ENCODE peak calls at places on chromosome X, in seven cellular contexts. One of them, this sample, is unnamed.

GRCh38 chrX:39816871-39817731 is 280.7 kb downstream of the BCOR start:
- DNase-seq in transverse colon: no peak
- DNase-seq in stomach: no peak
- DNase-seq in heart left ventricle: no peak
- DNase-seq in adrenal gland: no peak
- DNase-seq in A549: no peak
- DNase-seq in gastrocnemius medialis: no peak
- DNase-seq in this sample: no peak

GRCh38 chrX:78377186-78377585 is 49.8 kb upstream of the CYSLTR1 start:
- DNase-seq in transverse colon: no peak
- DNase-seq in stomach: no peak
- DNase-seq in heart left ventricle: no peak
- DNase-seq in adrenal gland: no peak
- DNase-seq in A549: no peak
- DNase-seq in gastrocnemius medialis: no peak
- DNase-seq in this sample: no peak

GRCh38 chrX:111447298-111447697 is 35.3 kb upstream of the DCX start:
- DNase-seq in transverse colon: no peak
- DNase-seq in stomach: no peak
- DNase-seq in heart left ventricle: peak; percentile 4
- DNase-seq in adrenal gland: no peak
- DNase-seq in A549: no peak
- DNase-seq in gastrocnemius medialis: no peak
- DNase-seq in this sample: no peak

GRCh38 chrX:150919401-150919800 is 20.9 kb upstream of the CD99L2 start:
- DNase-seq in transverse colon: no peak
- DNase-seq in stomach: no peak
- DNase-seq in heart left ventricle: no peak
- DNase-seq in adrenal gland: no peak
- DNase-seq in A549: no peak
- DNase-seq in gastrocnemius medialis: no peak
- DNase-seq in this sample: no peak

GRCh38 chrX:113048480-113048879 is 207.8 kb upstream of the AMOT start:
- DNase-seq in transverse colon: no peak
- DNase-seq in stomach: no peak
- DNase-seq in heart left ventricle: no peak
- DNase-seq in adrenal gland: no peak
- DNase-seq in A549: no peak
- DNase-seq in gastrocnemius medialis: no peak
- DNase-seq in this sample: no peak

GRCh38 chrX:13029831-13030771 is 14.3 kb downstream of the FAM9C start:
- DNase-seq in transverse colon: peak; percentile 64
- DNase-seq in stomach: no peak
- DNase-seq in heart left ventricle: no peak
- DNase-seq in adrenal gland: no peak
- DNase-seq in A549: no peak
- DNase-seq in gastrocnemius medialis: no peak
- DNase-seq in this sample: no peak

GRCh38 chrX:13094780-13095425 is 50.5 kb upstream of the FAM9C start:
- DNase-seq in transverse colon: no peak
- DNase-seq in stomach: no peak
- DNase-seq in heart left ventricle: no peak
- DNase-seq in adrenal gland: no peak
- DNase-seq in A549: no peak
- DNase-seq in gastrocnemius medialis: no peak
- DNase-seq in this sample: no peak

GRCh38 chrX:84339507-84340364 is 151.7 kb upstream of the RPS6KA6 start:
- DNase-seq in transverse colon: no peak
- DNase-seq in stomach: no peak
- DNase-seq in heart left ventricle: no peak
- DNase-seq in adrenal gland: no peak
- DNase-seq in A549: peak; percentile 1
- DNase-seq in gastrocnemius medialis: no peak
- DNase-seq in this sample: no peak

GRCh38 chrX:12961191-12961718 is 13.7 kb upstream of the TMSB4X start:
- DNase-seq in transverse colon: no peak
- DNase-seq in stomach: no peak
- DNase-seq in heart left ventricle: no peak
- DNase-seq in adrenal gland: no peak
- DNase-seq in A549: no peak
- DNase-seq in gastrocnemius medialis: no peak
- DNase-seq in this sample: no peak

DNA sequence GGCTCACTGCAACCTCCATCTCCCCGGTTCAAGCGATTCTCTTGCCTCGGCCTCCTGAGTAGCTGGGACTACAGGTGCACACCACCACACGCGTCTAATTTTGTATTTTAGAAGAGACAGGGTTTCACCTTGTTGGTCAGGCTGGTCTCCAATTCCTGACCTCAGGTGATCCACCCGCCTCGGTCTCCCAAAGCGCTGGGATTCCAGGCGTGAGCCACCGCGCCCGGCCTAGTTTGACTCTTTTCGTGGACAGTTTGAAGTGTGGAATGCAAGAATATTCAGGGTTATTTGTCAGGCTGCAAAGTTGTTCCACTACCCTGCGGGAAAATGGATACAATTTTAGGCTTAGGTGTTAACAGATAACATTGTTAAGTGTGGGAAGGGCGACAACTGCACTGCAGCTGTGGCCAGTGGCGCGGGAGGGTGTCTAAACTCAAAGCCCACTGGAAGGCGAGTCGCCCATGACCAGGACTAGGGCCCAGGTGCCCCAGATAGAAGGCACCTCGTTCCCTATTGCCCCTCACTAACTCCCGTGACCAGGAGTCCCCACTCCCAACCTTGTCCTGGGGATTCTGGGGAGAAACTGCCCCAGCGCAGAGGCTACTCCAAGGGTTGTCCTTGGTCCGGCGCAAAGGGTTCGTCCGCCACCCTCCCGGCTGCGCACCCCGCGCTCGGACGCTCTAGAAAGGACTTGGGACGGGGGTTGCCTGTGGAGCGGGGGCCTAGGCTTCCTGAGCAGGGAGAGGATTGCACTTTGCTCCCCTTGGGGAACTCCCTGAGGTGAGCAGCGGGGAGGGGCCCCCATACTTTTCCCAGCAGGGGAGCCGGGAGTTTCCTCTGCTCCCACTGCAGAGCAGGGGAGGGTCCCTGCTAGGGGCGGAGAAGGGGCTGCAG is 1.1 kb upstream of the CD99 start:
- DNase-seq in transverse colon: peak; percentile 81
- DNase-seq in stomach: no peak
- DNase-seq in heart left ventricle: no peak
- DNase-seq in adrenal gland: no peak
- DNase-seq in A549: no peak
- DNase-seq in gastrocnemius medialis: no peak
- DNase-seq in this sample: no peak
- TF ChIP-seq POLR2A in transverse colon: peak; percentile 58
- TF ChIP-seq POLR2A in stomach: no peak
- TF ChIP-seq POLR2A in heart left ventricle: no peak
- TF ChIP-seq POLR2A in adrenal gland: no peak
- TF ChIP-seq POLR2A in A549: no peak
- TF ChIP-seq POLR2A in gastrocnemius medialis: no peak
- TF ChIP-seq POLR2A in this sample: no peak

GRCh38 chrX:41333744-41333993 is 293 bp upstream of the DDX3X start:
- DNase-seq in transverse colon: no peak
- DNase-seq in stomach: no peak
- DNase-seq in heart left ventricle: no peak
- DNase-seq in adrenal gland: peak; percentile 86
- DNase-seq in A549: peak; percentile 64
- DNase-seq in gastrocnemius medialis: no peak
- DNase-seq in this sample: peak; percentile 52

GRCh38 chrX:41332408-41332987 is 1.5 kb upstream of the DDX3X start:
- DNase-seq in transverse colon: peak; percentile 55
- DNase-seq in stomach: peak; percentile 53
- DNase-seq in heart left ventricle: no peak
- DNase-seq in adrenal gland: peak; percentile 56
- DNase-seq in A549: no peak
- DNase-seq in gastrocnemius medialis: no peak
- DNase-seq in this sample: no peak

GRCh38 chrX:41332005-41332404 is 2.0 kb upstream of the DDX3X start:
- DNase-seq in transverse colon: no peak
- DNase-seq in stomach: no peak
- DNase-seq in heart left ventricle: no peak
- DNase-seq in adrenal gland: no peak
- DNase-seq in A549: no peak
- DNase-seq in gastrocnemius medialis: no peak
- DNase-seq in this sample: no peak

GRCh38 chrX:41333994-41334865 is at the start of gene DDX3X:
- DNase-seq in transverse colon: peak; percentile 93
- DNase-seq in stomach: peak; percentile 92
- DNase-seq in heart left ventricle: peak; percentile 87
- DNase-seq in adrenal gland: peak; percentile 94
- DNase-seq in A549: peak; percentile 58
- DNase-seq in gastrocnemius medialis: peak; percentile 86
- DNase-seq in this sample: peak; percentile 81

DNA sequence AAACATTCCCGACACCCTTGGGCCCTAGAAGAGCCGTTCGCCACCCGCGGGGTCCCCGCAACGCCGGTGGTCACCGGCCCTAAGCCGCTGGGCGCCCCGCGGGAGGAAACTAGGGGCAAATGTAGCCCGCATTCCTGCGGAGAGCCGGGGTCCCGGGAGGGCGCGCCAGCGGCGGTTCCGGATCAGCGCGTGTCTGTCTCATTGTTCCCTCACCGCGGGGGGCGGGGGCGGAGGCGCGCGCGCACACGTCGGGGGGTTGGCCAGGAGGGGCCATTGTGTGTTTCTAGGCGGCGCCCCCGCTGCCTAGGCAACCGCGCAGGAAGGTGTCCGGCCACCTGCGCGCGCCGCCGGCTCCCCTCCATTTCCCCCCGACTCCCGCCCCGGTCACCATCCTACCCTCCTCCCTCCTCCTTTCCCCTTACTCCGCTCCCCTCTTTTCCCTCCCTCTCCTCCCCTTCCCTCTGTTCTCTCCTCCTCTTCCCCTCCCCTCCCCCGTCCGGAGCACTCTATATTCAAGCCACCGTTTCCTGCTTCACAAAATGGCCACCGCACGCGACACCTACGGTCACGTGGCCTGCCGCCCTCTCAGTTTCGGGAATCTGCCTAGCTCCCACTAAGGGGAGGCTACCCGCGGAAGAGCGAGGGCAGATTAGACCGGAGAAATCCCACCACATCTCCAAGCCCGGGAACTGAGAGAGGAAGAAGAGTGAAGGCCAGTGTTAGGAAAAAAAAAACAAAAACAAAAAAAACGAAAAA is 796 bp upstream of the DDX3X start:
- DNase-seq in transverse colon: peak; percentile 90
- DNase-seq in stomach: peak; percentile 88
- DNase-seq in heart left ventricle: peak; percentile 83
- DNase-seq in adrenal gland: peak; percentile 94
- DNase-seq in A549: peak; percentile 89
- DNase-seq in gastrocnemius medialis: peak; percentile 75
- DNase-seq in this sample: peak; percentile 86
- TF ChIP-seq POLR2A in transverse colon: peak; percentile 81
- TF ChIP-seq POLR2A in stomach: peak; percentile 27
- TF ChIP-seq POLR2A in heart left ventricle: peak; percentile 32
- TF ChIP-seq POLR2A in adrenal gland: peak; percentile 29
- TF ChIP-seq POLR2A in A549: peak; percentile 53
- TF ChIP-seq POLR2A in gastrocnemius medialis: peak; percentile 64
- TF ChIP-seq POLR2A in this sample: no peak

GRCh38 chrX:129980043-129980442 is 2.4 kb upstream of the BCORL1 start:
- DNase-seq in transverse colon: peak; percentile 51
- DNase-seq in stomach: peak; percentile 37
- DNase-seq in heart left ventricle: peak; percentile 26
- DNase-seq in adrenal gland: peak; percentile 26
- DNase-seq in A549: no peak
- DNase-seq in gastrocnemius medialis: no peak
- DNase-seq in this sample: peak; percentile 36

GRCh38 chrX:129981207-129981553 is 1.3 kb upstream of the BCORL1 start:
- DNase-seq in transverse colon: no peak
- DNase-seq in stomach: no peak
- DNase-seq in heart left ventricle: no peak
- DNase-seq in adrenal gland: no peak
- DNase-seq in A549: no peak
- DNase-seq in gastrocnemius medialis: no peak
- DNase-seq in this sample: no peak

GRCh38 chrX:129979207-129979920 is 3.1 kb upstream of the BCORL1 start:
- DNase-seq in transverse colon: peak; percentile 11
- DNase-seq in stomach: no peak
- DNase-seq in heart left ventricle: no peak
- DNase-seq in adrenal gland: peak; percentile 22
- DNase-seq in A549: no peak
- DNase-seq in gastrocnemius medialis: no peak
- DNase-seq in this sample: no peak

GRCh38 chrX:129981752-129982299 is 609 bp upstream of the BCORL1 start:
- DNase-seq in transverse colon: peak; percentile 19
- DNase-seq in stomach: no peak
- DNase-seq in heart left ventricle: no peak
- DNase-seq in adrenal gland: no peak
- DNase-seq in A549: no peak
- DNase-seq in gastrocnemius medialis: no peak
- DNase-seq in this sample: no peak

GRCh38 chrX:129980540-129981206 is 1.8 kb upstream of the BCORL1 start:
- DNase-seq in transverse colon: peak; percentile 73
- DNase-seq in stomach: peak; percentile 59
- DNase-seq in heart left ventricle: peak; percentile 54
- DNase-seq in adrenal gland: peak; percentile 50
- DNase-seq in A549: no peak
- DNase-seq in gastrocnemius medialis: no peak
- DNase-seq in this sample: peak; percentile 29
- TF ChIP-seq POLR2A in transverse colon: peak; percentile 40
- TF ChIP-seq POLR2A in stomach: no peak
- TF ChIP-seq POLR2A in heart left ventricle: peak; percentile 59
- TF ChIP-seq POLR2A in adrenal gland: no peak
- TF ChIP-seq POLR2A in A549: peak; percentile 42
- TF ChIP-seq POLR2A in gastrocnemius medialis: peak; percentile 28
- TF ChIP-seq POLR2A in this sample: no peak

GRCh38 chrX:38800981-38801845 is at the start of gene MID1IP1:
- DNase-seq in transverse colon: peak; percentile 92
- DNase-seq in stomach: peak; percentile 88
- DNase-seq in heart left ventricle: peak; percentile 91
- DNase-seq in adrenal gland: peak; percentile 95
- DNase-seq in A549: peak; percentile 91
- DNase-seq in gastrocnemius medialis: peak; percentile 94
- DNase-seq in this sample: no peak
- TF ChIP-seq POLR2A in transverse colon: peak; percentile 91
- TF ChIP-seq POLR2A in stomach: peak; percentile 49
- TF ChIP-seq POLR2A in heart left ventricle: peak; percentile 53
- TF ChIP-seq POLR2A in adrenal gland: peak; percentile 53
- TF ChIP-seq POLR2A in A549: no peak
- TF ChIP-seq POLR2A in gastrocnemius medialis: peak; percentile 87
- TF ChIP-seq POLR2A in this sample: no peak

DNA sequence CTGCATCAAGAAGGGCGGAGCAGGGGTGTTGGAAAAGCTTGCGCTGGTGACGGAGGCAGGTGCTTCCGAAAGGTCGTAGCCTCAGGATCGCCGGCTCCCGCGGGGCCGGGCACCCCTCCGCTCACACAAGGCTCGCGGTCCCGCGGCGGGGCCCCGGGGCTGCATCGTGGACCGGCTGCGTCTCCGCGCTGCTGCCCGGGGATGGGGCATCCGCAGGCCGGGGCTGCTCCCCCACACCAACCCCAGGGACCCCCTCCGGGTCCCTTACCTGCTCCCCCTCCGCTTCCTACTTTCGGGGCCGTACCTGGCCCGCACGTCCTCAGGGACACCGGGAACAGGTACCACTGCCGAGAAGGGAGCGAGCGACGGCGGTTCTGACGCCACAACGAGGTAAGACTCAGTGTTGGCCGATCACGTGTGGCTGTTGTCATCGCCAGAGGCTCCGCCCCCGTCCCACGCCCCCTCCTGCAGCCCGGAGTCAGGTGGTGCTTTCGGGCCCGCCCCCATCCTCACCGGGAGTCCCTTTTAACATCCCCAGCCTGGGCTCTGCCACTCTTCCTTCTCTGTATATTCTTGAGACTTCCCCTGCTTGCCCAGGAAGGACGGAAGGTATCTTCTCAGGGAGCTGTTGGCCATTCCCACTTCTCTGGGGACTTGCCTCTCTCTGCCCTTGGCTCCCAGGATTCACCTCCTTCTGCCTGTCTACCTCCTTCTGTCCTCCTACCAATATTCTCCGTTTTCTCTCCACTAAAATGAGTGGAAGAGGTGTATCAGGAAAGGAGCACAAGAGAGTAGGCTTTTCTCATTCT is at the start of gene BEX2:
- DNase-seq in transverse colon: peak; percentile 86
- DNase-seq in stomach: peak; percentile 86
- DNase-seq in heart left ventricle: peak; percentile 18
- DNase-seq in adrenal gland: peak; percentile 84
- DNase-seq in A549: peak; percentile 72
- DNase-seq in gastrocnemius medialis: peak; percentile 28
- DNase-seq in this sample: peak; percentile 39
- TF ChIP-seq POLR2A in transverse colon: peak; percentile 66
- TF ChIP-seq POLR2A in stomach: peak; percentile 41
- TF ChIP-seq POLR2A in heart left ventricle: no peak
- TF ChIP-seq POLR2A in adrenal gland: peak; percentile 75
- TF ChIP-seq POLR2A in A549: no peak
- TF ChIP-seq POLR2A in gastrocnemius medialis: no peak
- TF ChIP-seq POLR2A in this sample: no peak